ENCODE peak calls at places on chromosomes 12 and 14, in six cellular contexts. One of them, this sample, is unnamed.

GRCh38 chr14:23114669-23115491 is 4.2 kb downstream of the CEBPE start:
- DNase-seq in A549: peak; percentile 79
- DNase-seq in HepG2: peak; percentile 52
- DNase-seq in endothelial cell of umbilical vein: peak; percentile 67
- DNase-seq in K562: no peak
- DNase-seq in GM12878: no peak
- DNase-seq in this sample: peak; percentile 83

GRCh38 chr12:72586456-72586855 is 314.3 kb downstream of the TRHDE start:
- DNase-seq in A549: no peak
- DNase-seq in HepG2: no peak
- DNase-seq in endothelial cell of umbilical vein: no peak
- DNase-seq in K562: no peak
- DNase-seq in GM12878: no peak
- DNase-seq in this sample: no peak

GRCh38 chr14:105187116-105187515 is 6.0 kb upstream of the NUDT14 start:
- DNase-seq in A549: no peak
- DNase-seq in HepG2: no peak
- DNase-seq in endothelial cell of umbilical vein: no peak
- DNase-seq in K562: no peak
- DNase-seq in GM12878: no peak
- DNase-seq in this sample: no peak

GRCh38 chr12:25322918-25323773 is 72.4 kb upstream of the KRAS start:
- DNase-seq in A549: no peak
- DNase-seq in HepG2: no peak
- DNase-seq in endothelial cell of umbilical vein: peak; percentile 80
- DNase-seq in K562: no peak
- DNase-seq in GM12878: no peak
- DNase-seq in this sample: peak; percentile 52

GRCh38 chr12:76586764-76587395 is 27.3 kb upstream of the OSBPL8 start:
- DNase-seq in A549: no peak
- DNase-seq in HepG2: peak; percentile 28
- DNase-seq in endothelial cell of umbilical vein: peak; percentile 49
- DNase-seq in K562: peak; percentile 70
- DNase-seq in GM12878: no peak
- DNase-seq in this sample: peak; percentile 85

GRCh38 chr14:35855886-35856481 is 29.8 kb downstream of the BRMS1L start:
- DNase-seq in A549: no peak
- DNase-seq in HepG2: no peak
- DNase-seq in endothelial cell of umbilical vein: no peak
- DNase-seq in K562: no peak
- DNase-seq in GM12878: peak; percentile 85
- DNase-seq in this sample: no peak

GRCh38 chr14:89357655-89358297 is 59.3 kb downstream of the FOXN3 start:
- DNase-seq in A549: no peak
- DNase-seq in HepG2: no peak
- DNase-seq in endothelial cell of umbilical vein: no peak
- DNase-seq in K562: no peak
- DNase-seq in GM12878: no peak
- DNase-seq in this sample: peak; percentile 91

GRCh38 chr12:100437038-100437841 is 36.4 kb upstream of the NR1H4 start:
- DNase-seq in A549: no peak
- DNase-seq in HepG2: peak; percentile 97
- DNase-seq in endothelial cell of umbilical vein: no peak
- DNase-seq in K562: peak; percentile 18
- DNase-seq in GM12878: no peak
- DNase-seq in this sample: no peak

GRCh38 chr12:113347-113746 is 46.8 kb downstream of the IQSEC3 start:
- DNase-seq in A549: no peak
- DNase-seq in HepG2: no peak
- DNase-seq in endothelial cell of umbilical vein: no peak
- DNase-seq in K562: no peak
- DNase-seq in GM12878: no peak
- DNase-seq in this sample: no peak

GRCh38 chr12:45148017-45148416 is 67.9 kb upstream of the ANO6 start:
- DNase-seq in A549: no peak
- DNase-seq in HepG2: no peak
- DNase-seq in endothelial cell of umbilical vein: no peak
- DNase-seq in K562: no peak
- DNase-seq in GM12878: no peak
- DNase-seq in this sample: no peak

GRCh38 chr12:123237646-123238329 is 4.6 kb downstream of the MTRFR start:
- DNase-seq in A549: peak; percentile 49
- DNase-seq in HepG2: peak; percentile 34
- DNase-seq in endothelial cell of umbilical vein: peak; percentile 69
- DNase-seq in K562: peak; percentile 75
- DNase-seq in GM12878: peak; percentile 62
- DNase-seq in this sample: peak; percentile 80

GRCh38 chr12:64522316-64522715 is 70.4 kb downstream of the TBK1 start:
- DNase-seq in A549: no peak
- DNase-seq in HepG2: no peak
- DNase-seq in endothelial cell of umbilical vein: no peak
- DNase-seq in K562: no peak
- DNase-seq in GM12878: no peak
- DNase-seq in this sample: peak; percentile 94

GRCh38 chr12:53325539-53326061 is 4.2 kb upstream of the AAAS start:
- DNase-seq in A549: peak; percentile 39
- DNase-seq in HepG2: peak; percentile 35
- DNase-seq in endothelial cell of umbilical vein: peak; percentile 20
- DNase-seq in K562: no peak
- DNase-seq in GM12878: no peak
- DNase-seq in this sample: peak; percentile 49

GRCh38 chr12:27622436-27623185 is 73.6 kb upstream of the REP15 start:
- DNase-seq in A549: no peak
- DNase-seq in HepG2: no peak
- DNase-seq in endothelial cell of umbilical vein: no peak
- DNase-seq in K562: no peak
- DNase-seq in GM12878: no peak
- DNase-seq in this sample: no peak
- TF ChIP-seq MYC in A549: no peak
- TF ChIP-seq MYC in HepG2: no peak
- TF ChIP-seq MYC in endothelial cell of umbilical vein: no peak
- TF ChIP-seq MYC in K562: no peak
- TF ChIP-seq MYC in GM12878: no peak
- TF ChIP-seq MYC in this sample: no peak

DNA sequence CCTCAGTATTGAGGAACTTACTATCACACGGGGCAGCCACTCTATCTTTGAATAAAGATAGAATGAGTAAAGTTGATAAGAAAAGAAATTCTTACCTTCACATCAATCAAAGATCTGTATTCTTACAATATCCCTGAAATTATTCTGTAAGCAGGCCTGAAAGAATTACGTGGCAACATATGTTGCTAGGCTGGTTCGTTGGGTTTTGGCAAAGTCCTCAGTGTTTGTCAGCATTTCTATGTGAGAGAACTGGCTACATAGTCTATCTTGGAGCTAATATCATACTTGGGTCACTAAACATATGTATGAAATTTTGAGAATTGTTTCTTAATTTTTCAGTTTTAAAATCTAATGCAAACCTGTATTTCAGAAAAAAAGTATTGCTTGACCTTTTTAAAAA is 412.2 kb upstream of the GARIN6 start:
- DNase-seq in A549: no peak
- DNase-seq in HepG2: no peak
- DNase-seq in endothelial cell of umbilical vein: no peak
- DNase-seq in K562: no peak
- DNase-seq in GM12878: no peak
- DNase-seq in this sample: no peak
- TF ChIP-seq POLR2A in A549: no peak
- TF ChIP-seq POLR2A in HepG2: no peak
- TF ChIP-seq POLR2A in endothelial cell of umbilical vein: no peak
- TF ChIP-seq POLR2A in K562: no peak
- TF ChIP-seq POLR2A in GM12878: no peak
- TF ChIP-seq POLR2A in this sample: no peak

DNA sequence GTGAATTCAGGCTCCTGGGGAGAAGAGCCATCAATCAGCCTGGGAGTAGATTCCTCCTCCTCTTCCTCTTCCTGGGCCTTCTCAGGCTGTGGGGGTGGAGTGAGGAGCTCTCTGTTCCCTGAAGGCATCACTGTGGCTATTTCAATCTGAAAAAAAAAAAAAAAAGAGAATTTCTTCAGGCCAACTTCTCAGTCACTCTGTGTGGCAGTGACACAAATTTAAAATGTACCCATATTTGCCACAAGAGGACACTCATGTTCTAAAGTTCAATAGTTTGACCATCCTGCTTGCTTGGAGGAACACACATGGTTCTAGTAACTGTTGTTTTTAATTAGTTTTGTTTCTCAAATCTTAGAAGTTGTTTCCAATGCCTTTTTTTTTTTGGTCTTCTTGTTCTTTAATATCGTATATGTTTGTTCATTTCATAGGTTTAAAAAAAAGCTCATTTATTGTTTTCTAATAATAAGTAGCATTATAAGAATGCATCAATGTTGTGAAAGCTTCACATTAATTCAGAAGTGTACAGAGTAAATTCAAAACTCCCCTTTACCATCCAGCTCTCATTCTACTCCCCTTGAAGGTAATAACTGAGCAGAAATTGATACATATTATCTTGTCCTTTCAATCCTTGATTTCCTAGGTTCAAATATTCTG is 23.3 kb upstream of the CCER1 start:
- DNase-seq in A549: peak; percentile 28
- DNase-seq in HepG2: peak; percentile 16
- DNase-seq in endothelial cell of umbilical vein: peak; percentile 70
- DNase-seq in K562: peak; percentile 25
- DNase-seq in GM12878: peak; percentile 11
- DNase-seq in this sample: peak; percentile 61
- TF ChIP-seq MAX in A549: no peak
- TF ChIP-seq MAX in HepG2: no peak
- TF ChIP-seq MAX in endothelial cell of umbilical vein: no peak
- TF ChIP-seq MAX in K562: no peak
- TF ChIP-seq MAX in GM12878: no peak
- TF ChIP-seq MAX in this sample: peak; percentile 29

DNA sequence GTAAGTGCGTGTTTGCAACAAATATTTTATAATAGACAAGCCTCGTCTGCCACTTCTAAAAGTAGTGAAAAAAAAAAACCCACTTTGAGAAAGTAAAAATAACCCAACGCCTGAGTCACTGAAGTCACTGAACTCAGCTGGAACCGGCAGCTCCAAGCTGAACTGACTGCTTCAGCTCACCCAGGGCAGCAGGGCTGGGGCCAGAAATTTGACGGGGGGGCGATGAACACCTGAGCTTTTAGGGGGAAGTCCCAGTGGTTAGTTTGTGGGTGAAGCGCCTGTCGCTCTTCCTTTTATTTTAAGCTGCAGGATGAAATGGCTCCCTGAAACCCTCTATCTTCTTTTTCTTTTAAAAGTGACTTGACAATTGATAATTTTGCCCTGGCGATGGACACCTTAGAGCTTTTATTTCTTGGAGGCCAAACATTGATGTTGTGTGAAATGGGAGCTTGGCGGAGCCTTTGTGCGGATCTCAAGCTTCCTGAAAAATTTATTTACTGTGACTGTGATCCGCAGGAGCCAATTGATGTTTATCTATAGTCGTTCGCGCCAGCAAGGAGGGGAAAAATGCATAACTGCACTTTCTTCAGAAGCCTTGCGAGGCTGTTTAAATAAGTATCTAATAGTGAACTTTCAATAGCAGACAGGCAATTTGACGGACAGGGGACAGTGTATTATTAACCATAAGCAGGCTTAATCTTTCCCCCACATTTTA is 173.2 kb upstream of the MYL2 start:
- DNase-seq in A549: no peak
- DNase-seq in HepG2: no peak
- DNase-seq in endothelial cell of umbilical vein: no peak
- DNase-seq in K562: no peak
- DNase-seq in GM12878: peak; percentile 21
- DNase-seq in this sample: no peak
- TF ChIP-seq MYC in A549: no peak
- TF ChIP-seq MYC in HepG2: no peak
- TF ChIP-seq MYC in endothelial cell of umbilical vein: no peak
- TF ChIP-seq MYC in K562: no peak
- TF ChIP-seq MYC in GM12878: no peak
- TF ChIP-seq MYC in this sample: no peak

GRCh38 chr14:94500264-94500663 is 9.0 kb downstream of the SERPINA12 start:
- DNase-seq in A549: no peak
- DNase-seq in HepG2: no peak
- DNase-seq in endothelial cell of umbilical vein: no peak
- DNase-seq in K562: no peak
- DNase-seq in GM12878: no peak
- DNase-seq in this sample: no peak
- TF ChIP-seq POLR2A in A549: no peak
- TF ChIP-seq POLR2A in HepG2: no peak
- TF ChIP-seq POLR2A in endothelial cell of umbilical vein: no peak
- TF ChIP-seq POLR2A in K562: no peak
- TF ChIP-seq POLR2A in GM12878: no peak
- TF ChIP-seq POLR2A in this sample: no peak

GRCh38 chr12:103269962-103270361 is 225.8 kb downstream of the C12orf42 start:
- DNase-seq in A549: no peak
- DNase-seq in HepG2: no peak
- DNase-seq in endothelial cell of umbilical vein: no peak
- DNase-seq in K562: no peak
- DNase-seq in GM12878: no peak
- DNase-seq in this sample: no peak

GRCh38 chr12:103268831-103269514 is 226.8 kb downstream of the C12orf42 start:
- DNase-seq in A549: no peak
- DNase-seq in HepG2: no peak
- DNase-seq in endothelial cell of umbilical vein: no peak
- DNase-seq in K562: no peak
- DNase-seq in GM12878: no peak
- DNase-seq in this sample: no peak

GRCh38 chr12:103272949-103273348 is 222.8 kb downstream of the C12orf42 start:
- DNase-seq in A549: no peak
- DNase-seq in HepG2: no peak
- DNase-seq in endothelial cell of umbilical vein: no peak
- DNase-seq in K562: no peak
- DNase-seq in GM12878: no peak
- DNase-seq in this sample: no peak

GRCh38 chr12:103278329-103278728 is 217.4 kb downstream of the C12orf42 start:
- DNase-seq in A549: no peak
- DNase-seq in HepG2: no peak
- DNase-seq in endothelial cell of umbilical vein: no peak
- DNase-seq in K562: no peak
- DNase-seq in GM12878: no peak
- DNase-seq in this sample: no peak

GRCh38 chr12:103273645-103274044 is 222.1 kb downstream of the C12orf42 start:
- DNase-seq in A549: no peak
- DNase-seq in HepG2: no peak
- DNase-seq in endothelial cell of umbilical vein: no peak
- DNase-seq in K562: no peak
- DNase-seq in GM12878: no peak
- DNase-seq in this sample: no peak
- TF ChIP-seq MAX in A549: no peak
- TF ChIP-seq MAX in HepG2: no peak
- TF ChIP-seq MAX in endothelial cell of umbilical vein: no peak
- TF ChIP-seq MAX in K562: no peak
- TF ChIP-seq MAX in GM12878: no peak
- TF ChIP-seq MAX in this sample: no peak

DNA sequence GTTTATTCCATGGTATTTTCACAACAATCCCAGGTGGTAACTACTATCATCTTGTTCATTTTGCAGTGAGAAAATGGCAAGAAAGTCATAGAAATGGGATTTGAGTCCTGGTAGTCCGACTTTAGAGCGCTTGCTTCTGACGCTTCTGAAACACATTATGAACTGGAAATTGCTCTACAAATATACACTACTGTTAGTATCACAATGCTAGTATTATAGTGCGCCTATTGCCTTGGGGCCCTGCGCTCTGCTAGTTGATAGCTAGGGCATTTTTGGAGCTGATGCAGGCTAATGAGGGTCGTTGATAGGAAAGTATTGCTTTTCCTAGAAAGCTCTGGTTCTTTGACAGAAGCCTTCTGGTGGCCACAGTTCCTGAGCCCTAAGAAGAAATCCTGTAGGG is 61.0 kb downstream of the ETV6 start:
- DNase-seq in A549: no peak
- DNase-seq in HepG2: no peak
- DNase-seq in endothelial cell of umbilical vein: no peak
- DNase-seq in K562: no peak
- DNase-seq in GM12878: no peak
- DNase-seq in this sample: no peak
- TF ChIP-seq MYC in A549: no peak
- TF ChIP-seq MYC in HepG2: no peak
- TF ChIP-seq MYC in endothelial cell of umbilical vein: no peak
- TF ChIP-seq MYC in K562: no peak
- TF ChIP-seq MYC in GM12878: no peak
- TF ChIP-seq MYC in this sample: no peak

This sample was measured in NB4.